ENCODE peak calls at places on chromosomes 11 and 22, in five cellular contexts. E is effector memory CD4-positive, alpha-beta T cell; P is foreskin fibroblast; U is AG04450; C is HL-60. J is an unnamed sample.

GRCh38 chr11:67408437-67409200 is 4.7 kb downstream of the TBC1D10C start:
- DNase-seq in E (no peak), U (no peak), C (peak), P (no peak), J (peak)

GRCh38 chr11:124801014-124801413 is 808 bp upstream of the MSANTD2 start:
- DNase-seq in P (peak), E (no peak), C (no peak), U (no peak), J (no peak)

GRCh38 chr11:112212710-112213109 is 13.5 kb upstream of the PTS start:
- DNase-seq in U (no peak), E (no peak), C (no peak), P (no peak), J (no peak)

GRCh38 chr22:48391820-48392219 is 1435.9 kb downstream of the BRD1 start:
- DNase-seq in C (no peak), P (no peak), E (no peak), U (no peak), J (no peak)

GRCh38 chr22:40429481-40429880 is 59.1 kb downstream of the SGSM3 start:
- DNase-seq in C (no peak), E (no peak), U (no peak), P (no peak), J (no peak)

GRCh38 chr11:34970033-34970432 is 53.6 kb downstream of the PDHX start:
- DNase-seq in C (no peak), U (no peak), E (no peak), P (peak), J (no peak)

GRCh38 chr11:20070459-20070858 is 89.8 kb downstream of the DBX1 start:
- DNase-seq in U (no peak), E (no peak), C (no peak), P (peak), J (no peak)

GRCh38 chr11:26947904-26948639 is 45.8 kb upstream of the FIBIN start:
- DNase-seq in E (no peak), U (no peak), C (no peak), P (peak), J (no peak)

DNA sequence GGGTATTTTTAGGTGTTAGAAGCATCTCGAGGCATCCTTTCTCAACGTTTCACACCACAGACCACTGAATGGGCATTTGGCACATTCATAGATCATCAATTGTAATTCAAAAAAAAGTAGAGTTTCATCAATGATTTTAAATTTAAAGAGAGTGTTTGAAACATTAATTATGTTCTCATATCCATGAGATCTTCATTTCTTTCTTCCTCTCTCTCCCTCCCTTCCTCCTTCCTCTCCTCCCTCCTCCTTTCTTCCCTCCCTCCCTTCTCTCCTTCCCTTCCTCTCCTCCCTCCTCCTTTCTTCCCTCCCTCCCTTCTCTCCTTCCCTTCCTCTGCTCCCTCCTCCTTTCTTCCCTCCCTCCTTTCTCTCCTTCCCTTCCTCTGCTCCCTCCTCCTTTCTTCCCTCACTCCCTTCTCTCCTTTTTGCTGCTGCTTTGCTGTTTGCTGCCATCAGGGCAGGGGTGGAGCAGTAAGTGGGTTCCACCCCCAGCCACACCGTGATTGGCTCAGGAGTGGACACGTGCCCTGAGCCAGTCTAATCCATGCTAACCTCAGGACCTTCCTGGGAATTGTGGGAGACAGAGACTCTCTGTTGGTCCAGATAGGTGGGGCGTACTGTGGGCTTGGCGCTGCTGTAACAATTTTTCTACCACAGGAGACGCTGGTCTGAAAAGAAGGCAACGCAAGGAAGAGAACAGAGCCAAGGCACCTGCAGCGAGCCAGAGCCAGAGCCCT is 33.8 kb upstream of the APOBEC3A start:
- DNase-seq in E (no peak), P (peak), C (no peak), U (peak), J (no peak)
- H3K4me3 ChIP-seq in E (no peak), P (peak), C (no peak), U (peak), J (no peak)

GRCh38 chr11:118448294-118448693 is 12.0 kb downstream of the KMT2A start:
- DNase-seq in U (no peak), C (no peak), P (peak), E (no peak), J (no peak)
- H3K4me3 ChIP-seq in U (no peak), C (no peak), P (no peak), E (no peak), J (no peak)

DNA sequence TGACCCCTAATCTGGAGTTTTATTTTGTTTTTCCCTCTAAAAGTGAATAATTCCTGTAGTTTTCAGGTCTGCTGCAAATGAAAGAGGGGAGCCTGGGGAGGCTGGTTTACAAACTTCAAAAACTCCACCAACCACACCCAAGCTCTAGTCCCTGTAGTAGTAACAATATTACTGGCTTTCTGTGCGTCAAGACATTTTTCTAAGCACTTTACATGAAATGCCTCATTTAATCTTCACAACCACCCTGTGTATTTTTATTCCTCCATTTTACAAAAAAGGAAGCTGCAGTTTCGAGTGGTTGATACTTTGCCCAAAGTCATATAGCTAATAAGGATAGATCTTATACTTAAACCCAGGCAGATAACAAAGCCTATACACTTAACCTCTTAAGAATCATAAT is 23.5 kb downstream of the CTNND1 start:
- DNase-seq in E (no peak), P (no peak), U (no peak), C (no peak), J (no peak)
- H3K4me3 ChIP-seq in E (no peak), P (no peak), U (no peak), C (no peak), J (no peak)

GRCh38 chr11:96456111-96456510 is 66.3 kb downstream of the JRKL start:
- DNase-seq in C (no peak), E (no peak), U (no peak), P (no peak), J (no peak)

GRCh38 chr11:96464695-96465307 is 75.0 kb downstream of the JRKL start:
- DNase-seq in E (no peak), C (peak), U (peak), P (peak), J (peak)

GRCh38 chr11:96465537-96465936 is 75.7 kb downstream of the JRKL start:
- DNase-seq in U (no peak), C (no peak), P (no peak), E (no peak), J (no peak)

GRCh38 chr11:96459751-96460150 is 69.9 kb downstream of the JRKL start:
- DNase-seq in C (no peak), U (no peak), E (no peak), P (no peak), J (no peak)
- H3K4me3 ChIP-seq in C (no peak), U (no peak), E (no peak), P (no peak), J (no peak)